ENCODE peak calls at places on chromosomes 13 and 19, in seven cellular contexts. P, C, K, I, O, L and N are unnamed samples.

GRCh38 chr13:67147257-67148218 is 82.6 kb downstream of the PCDH9 start:
- DNase-seq in P (peak; percentile 79), C (no peak), K (no peak), I (no peak), O (no peak), L (no peak), N (no peak)

GRCh38 chr19:8453616-8454015 is 8.8 kb downstream of the HNRNPM start:
- DNase-seq in P (no peak), C (no peak), K (no peak), I (no peak), O (no peak), L (no peak), N (no peak)

GRCh38 chr13:31761951-31762350 is 22.6 kb downstream of the RXFP2 start:
- DNase-seq in P (no peak), C (no peak), K (no peak), I (no peak), O (no peak), L (no peak), N (no peak)

GRCh38 chr13:80584306-80584705 is 243.4 kb upstream of the SPRY2 start:
- DNase-seq in P (no peak), C (no peak), K (no peak), I (no peak), O (no peak), L (no peak), N (no peak)

GRCh38 chr19:27833031-27833430 is 1379.9 kb downstream of the UQCRFS1 start:
- DNase-seq in P (no peak), C (no peak), K (no peak), I (no peak), O (no peak), L (no peak), N (no peak)

GRCh38 chr13:82654851-82655517 is 1227.3 kb downstream of the SLITRK1 start:
- DNase-seq in P (peak; percentile 70), C (peak; percentile 73), K (no peak), I (no peak), O (no peak), L (no peak), N (peak; percentile 67)

GRCh38 chr13:53200498-53201453 is 172.2 kb downstream of the OLFM4 start:
- DNase-seq in P (no peak), C (peak; percentile 23), K (no peak), I (no peak), O (no peak), L (no peak), N (no peak)

GRCh38 chr13:33280550-33280905 is 5.0 kb downstream of the STARD13 start:
- DNase-seq in P (no peak), C (no peak), K (no peak), I (no peak), O (no peak), L (no peak), N (no peak)

GRCh38 chr19:8208119-8208709 is 956 bp upstream of the CERS4 start:
- DNase-seq in P (no peak), C (peak; percentile 24), K (no peak), I (no peak), O (no peak), L (peak; percentile 59), N (no peak)

GRCh38 chr19:47028372-47028672 is 8.7 kb downstream of the NPAS1 start:
- DNase-seq in P (no peak), C (no peak), K (no peak), I (no peak), O (no peak), L (no peak), N (no peak)

GRCh38 chr19:49921871-49922755 is 6.9 kb upstream of the ATF5 start:
- DNase-seq in P (peak; percentile 50), C (no peak), K (no peak), I (no peak), O (no peak), L (no peak), N (no peak)

GRCh38 chr19:33376931-33377557 is 3.5 kb downstream of the CEBPG start:
- DNase-seq in P (no peak), C (no peak), K (no peak), I (no peak), O (no peak), L (no peak), N (no peak)

GRCh38 chr13:36530050-36530789 is 97.9 kb downstream of the CCNA1 start:
- DNase-seq in P (peak; percentile 48), C (no peak), K (no peak), I (no peak), O (no peak), L (no peak), N (no peak)

GRCh38 chr19:10552596-10553053 is 8.9 kb downstream of the ATG4D start:
- DNase-seq in P (peak; percentile 39), C (no peak), K (peak; percentile 41), I (no peak), O (no peak), L (no peak), N (no peak)

GRCh38 chr13:71801781-71802180 is 65.2 kb downstream of the DACH1 start:
- DNase-seq in P (no peak), C (no peak), K (no peak), I (no peak), O (no peak), L (no peak), N (no peak)

GRCh38 chr19:1472227-1473055 is 6.6 kb downstream of the C19orf25 start:
- DNase-seq in P (no peak), C (no peak), K (no peak), I (no peak), O (no peak), L (peak; percentile 35), N (no peak)

GRCh38 chr19:33395561-33396550 is 22.3 kb downstream of the CEBPG start:
- DNase-seq in P (peak; percentile 76), C (peak; percentile 59), K (no peak), I (no peak), O (no peak), L (no peak), N (no peak)

GRCh38 chr13:68927387-68928026 is 1180.1 kb upstream of the ATXN8OS start:
- DNase-seq in P (no peak), C (no peak), K (no peak), I (no peak), O (no peak), L (no peak), N (no peak)

GRCh38 chr19:44587863-44588752 is 25.3 kb upstream of the IGSF23 start:
- DNase-seq in P (peak; percentile 85), C (no peak), K (peak; percentile 4), I (no peak), O (no peak), L (no peak), N (no peak)

GRCh38 chr19:37537391-37537947 is 30.7 kb downstream of the ZNF793 start:
- DNase-seq in P (no peak), C (no peak), K (no peak), I (no peak), O (no peak), L (no peak), N (no peak)

GRCh38 chr13:84296386-84296785 is 414.1 kb upstream of the SLITRK1 start:
- DNase-seq in P (no peak), C (no peak), K (no peak), I (no peak), O (no peak), L (no peak), N (no peak)

GRCh38 chr13:25493930-25494707 is 122.3 kb downstream of the ATP8A2 start:
- DNase-seq in P (no peak), C (no peak), K (no peak), I (no peak), O (no peak), L (no peak), N (no peak)

GRCh38 chr13:39259371-39259770 is 221.1 kb downstream of the NHLRC3 start:
- DNase-seq in P (no peak), C (no peak), K (peak; percentile 35), I (no peak), O (no peak), L (no peak), N (no peak)

GRCh38 chr19:19529783-19530422 is 1.2 kb downstream of the YJEFN3 start:
- DNase-seq in P (no peak), C (no peak), K (no peak), I (no peak), O (no peak), L (no peak), N (no peak)

GRCh38 chr19:35337984-35338296 is 9.0 kb downstream of the CD22 start:
- DNase-seq in P (no peak), C (no peak), K (no peak), I (no peak), O (no peak), L (no peak), N (no peak)

GRCh38 chr13:97058417-97058816 is 64.1 kb upstream of the OXGR1 start:
- DNase-seq in P (no peak), C (no peak), K (no peak), I (no peak), O (no peak), L (no peak), N (no peak)

GRCh38 chr13:31122143-31122542 is 39.6 kb downstream of the HSPH1 start:
- DNase-seq in P (no peak), C (no peak), K (no peak), I (no peak), O (no peak), L (no peak), N (peak; percentile 47)

GRCh38 chr13:112879283-112879833 is 89.7 kb upstream of the MCF2L start:
- DNase-seq in P (peak; percentile 48), C (peak; percentile 26), K (no peak), I (no peak), O (no peak), L (no peak), N (no peak)

GRCh38 chr13:37427843-37428494 is 170.6 kb downstream of the POSTN start:
- DNase-seq in P (peak; percentile 64), C (no peak), K (no peak), I (no peak), O (no peak), L (no peak), N (no peak)

GRCh38 chr13:22517544-22517943 is 663.2 kb upstream of the SGCG start:
- DNase-seq in P (no peak), C (no peak), K (no peak), I (no peak), O (no peak), L (no peak), N (no peak)

GRCh38 chr19:12156254-12157058 is at the start of gene ZNF625:
- DNase-seq in P (peak; percentile 91), C (peak; percentile 91), K (peak; percentile 45), I (peak; percentile 64), O (no peak), L (peak; percentile 80), N (peak; percentile 39)

GRCh38 chr19:45213031-45213430 is 32.2 kb downstream of the EXOC3L2 start:
- DNase-seq in P (no peak), C (no peak), K (no peak), I (no peak), O (no peak), L (no peak), N (no peak)

GRCh38 chr19:43534811-43535761 is 2.1 kb downstream of the ZNF575 start:
- DNase-seq in P (peak; percentile 79), C (peak; percentile 70), K (peak; percentile 25), I (peak; percentile 39), O (no peak), L (peak; percentile 24), N (no peak)

GRCh38 chr13:60661514-60661913 is 264.5 kb downstream of the TDRD3 start:
- DNase-seq in P (no peak), C (no peak), K (no peak), I (no peak), O (no peak), L (no peak), N (no peak)

GRCh38 chr19:2455481-2456300 is 1.1 kb downstream of the LMNB2 start:
- DNase-seq in P (no peak), C (peak; percentile 30), K (peak; percentile 50), I (peak; percentile 64), O (no peak), L (no peak), N (no peak)

GRCh38 chr19:3296034-3296433 is 70.3 kb upstream of the NFIC start:
- DNase-seq in P (no peak), C (no peak), K (no peak), I (no peak), O (no peak), L (no peak), N (no peak)